ENCODE peak calls at places on chromosomes 12 and 14, in five cellular contexts. U, A, Y, H and F are unnamed samples.

GRCh38 chr14:59133202-59133601 is 55.3 kb upstream of the DAAM1 start:
- DNase-seq in U (no peak), A (no peak), Y (no peak), H (no peak), F (no peak)

GRCh38 chr12:48903363-48903981 is 21.8 kb downstream of the FKBP11 start:
- DNase-seq in U (no peak), A (no peak), Y (no peak), H (peak), F (peak)

GRCh38 chr12:53229454-53229853 is 2.6 kb downstream of the RARG start:
- DNase-seq in U (no peak), A (no peak), Y (no peak), H (no peak), F (no peak)

GRCh38 chr12:52814710-52815155 is 817 bp upstream of the KRT4 start:
- DNase-seq in U (no peak), A (no peak), Y (no peak), H (no peak), F (no peak)

GRCh38 chr14:34926552-34926951 is 51.4 kb upstream of the BAZ1A start:
- DNase-seq in U (no peak), A (no peak), Y (no peak), H (no peak), F (no peak)

GRCh38 chr14:102761206-102761605 is 16.0 kb upstream of the TRAF3 start:
- DNase-seq in U (no peak), A (no peak), Y (no peak), H (no peak), F (no peak)

GRCh38 chr14:80202888-80203562 is 8.3 kb downstream of the DIO2 start:
- DNase-seq in U (no peak), A (no peak), Y (peak), H (no peak), F (no peak)

GRCh38 chr12:6352198-6353173 is 10.6 kb upstream of the TNFRSF1A start:
- DNase-seq in U (no peak), A (no peak), Y (no peak), H (no peak), F (no peak)

GRCh38 chr14:62796431-62796830 is 248.8 kb downstream of the KCNH5 start:
- DNase-seq in U (no peak), A (no peak), Y (no peak), H (no peak), F (no peak)

GRCh38 chr12:122090759-122091535 is 12.4 kb downstream of the MLXIP start:
- DNase-seq in U (no peak), A (no peak), Y (no peak), H (peak), F (peak)

GRCh38 chr14:23054000-23054811 is 3.1 kb downstream of the CDH24 start:
- DNase-seq in U (peak), A (no peak), Y (no peak), H (no peak), F (no peak)